ENCODE peak calls at places on chromosome 6, in eight cellular contexts. D, M, L, Z, X, V, P and H are unnamed samples.

GRCh38 chr6:11324453-11325023 is 92.1 kb upstream of the NEDD9 start:
- DNase-seq in L (no peak), D (no peak), M (no peak), Z (no peak), V (no peak), X (peak), P (no peak), H (no peak)

GRCh38 chr6:37705239-37706051 is 7.8 kb upstream of the MDGA1 start:
- DNase-seq in L (peak), P (peak), Z (peak), M (peak), V (peak), D (peak), X (peak), H (peak)

GRCh38 chr6:68572525-68572924 is 62.6 kb upstream of the ADGRB3 start:
- DNase-seq in X (peak), P (no peak), Z (peak), V (no peak), D (no peak), L (no peak), M (no peak), H (peak)

GRCh38 chr6:38305995-38306681 is 333.6 kb downstream of the BTBD9 start:
- DNase-seq in Z (no peak), M (no peak), X (no peak), L (no peak), D (no peak), V (no peak), P (no peak), H (no peak)

GRCh38 chr6:150573041-150573681 is 26.5 kb upstream of the PLEKHG1 start:
- DNase-seq in P (no peak), X (no peak), Z (no peak), D (no peak), L (no peak), M (no peak), V (no peak), H (no peak)

GRCh38 chr6:147826698-147827097 is 318.2 kb downstream of the SAMD5 start:
- DNase-seq in P (no peak), M (no peak), X (no peak), V (no peak), L (no peak), Z (no peak), D (no peak), H (no peak)

GRCh38 chr6:52384145-52384766 is 22.3 kb downstream of the PAQR8 start:
- DNase-seq in M (no peak), X (no peak), D (no peak), Z (no peak), L (no peak), V (no peak), P (no peak), H (no peak)

GRCh38 chr6:47788498-47788884 is 6.7 kb downstream of the OPN5 start:
- DNase-seq in X (no peak), M (no peak), V (no peak), L (no peak), P (no peak), Z (no peak), D (no peak), H (peak)

GRCh38 chr6:37134622-37135191 is 35.2 kb upstream of the PIM1 start:
- DNase-seq in P (peak), Z (no peak), V (peak), D (peak), X (peak), M (no peak), L (no peak), H (peak)

GRCh38 chr6:3741477-3741871 is 10.0 kb downstream of the PXDC1 start:
- DNase-seq in Z (no peak), L (no peak), D (no peak), P (no peak), X (no peak), V (no peak), M (no peak), H (no peak)

GRCh38 chr6:32774428-32774827 is 11.1 kb upstream of the HLA-DQB2 start:
- DNase-seq in L (no peak), V (no peak), Z (no peak), M (no peak), D (no peak), X (no peak), P (no peak), H (no peak)

GRCh38 chr6:125346143-125346925 is 44.6 kb upstream of the HDDC2 start:
- DNase-seq in L (no peak), P (no peak), Z (no peak), X (peak), D (no peak), V (no peak), M (no peak), H (peak)

GRCh38 chr6:125679128-125679527 is 70.3 kb upstream of the HEY2 start:
- DNase-seq in D (no peak), V (no peak), L (no peak), Z (no peak), P (no peak), M (no peak), X (no peak), H (no peak)

GRCh38 chr6:9638861-9639260 is 776.0 kb downstream of the TFAP2A start:
- DNase-seq in Z (no peak), D (no peak), X (no peak), V (no peak), P (no peak), M (no peak), L (no peak), H (no peak)

GRCh38 chr6:43476744-43477143 is 626 bp upstream of the TJAP1 start:
- DNase-seq in Z (no peak), M (no peak), V (no peak), P (no peak), X (no peak), L (no peak), D (no peak), H (no peak)

GRCh38 chr6:7703148-7703680 is 22.7 kb upstream of the BMP6 start:
- DNase-seq in X (no peak), Z (no peak), P (no peak), D (no peak), M (no peak), L (no peak), V (no peak), H (no peak)

GRCh38 chr6:41779336-41779735 is 364 bp downstream of the FRS3 start:
- DNase-seq in V (no peak), Z (no peak), L (no peak), M (no peak), D (no peak), P (no peak), X (no peak), H (no peak)

GRCh38 chr6:53302678-53303360 is 45.9 kb downstream of the ELOVL5 start:
- DNase-seq in D (no peak), X (peak), Z (no peak), M (no peak), L (no peak), V (no peak), P (peak), H (peak)

GRCh38 chr6:168088161-168089106 is 9.4 kb upstream of the FRMD1 start:
- DNase-seq in D (no peak), M (no peak), Z (peak), V (peak), X (peak), P (peak), L (no peak), H (no peak)

GRCh38 chr6:89048985-89049384 is 31.6 kb upstream of the PNRC1 start:
- DNase-seq in M (no peak), Z (no peak), D (no peak), X (no peak), P (peak), L (no peak), V (no peak), H (peak)

GRCh38 chr6:73969982-73970960 is 274.3 kb downstream of the CD109 start:
- DNase-seq in X (peak), V (no peak), L (no peak), Z (no peak), D (no peak), P (peak), M (no peak), H (peak)

GRCh38 chr6:56009620-56010019 is 134.2 kb upstream of the BMP5 start:
- DNase-seq in X (no peak), L (no peak), P (peak), M (no peak), Z (no peak), V (no peak), D (no peak), H (no peak)

GRCh38 chr6:8530775-8531435 is 95.6 kb upstream of the SLC35B3 start:
- DNase-seq in X (no peak), P (no peak), D (no peak), M (no peak), Z (no peak), V (no peak), L (no peak), H (no peak)

GRCh38 chr6:112017169-112017568 is 36.7 kb upstream of the CCN6 start:
- DNase-seq in M (no peak), L (no peak), P (no peak), D (no peak), X (no peak), Z (no peak), V (no peak), H (no peak)

GRCh38 chr6:90406142-90406794 is 109.6 kb upstream of the BACH2 start:
- DNase-seq in P (peak), V (no peak), Z (no peak), M (no peak), L (no peak), D (no peak), X (peak), H (no peak)

GRCh38 chr6:42419490-42420280 is 32.0 kb downstream of the TRERF1 start:
- DNase-seq in P (no peak), M (no peak), D (no peak), V (no peak), X (no peak), L (no peak), Z (no peak), H (no peak)

GRCh38 chr6:105803439-105803838 is 282.7 kb upstream of the PRDM1 start:
- DNase-seq in V (no peak), L (no peak), X (peak), Z (no peak), M (no peak), D (no peak), P (peak), H (peak)

GRCh38 chr6:3309391-3310050 is 50.8 kb downstream of the PSMG4 start:
- DNase-seq in V (no peak), Z (no peak), M (no peak), X (no peak), L (no peak), D (no peak), P (no peak), H (no peak)

GRCh38 chr6:97440590-97441176 is 157.7 kb upstream of the MMS22L start:
- DNase-seq in X (peak), V (no peak), D (no peak), Z (peak), M (no peak), P (peak), L (no peak), H (peak)
- TF ChIP-seq CTCF in X (peak), V (no peak), D (peak), Z (peak), M (no peak), P (peak), L (no peak), H (peak)

GRCh38 chr6:109299695-109300564 is 82.3 kb downstream of the CD164 start:
- DNase-seq in P (no peak), X (no peak), V (peak), M (no peak), L (no peak), D (no peak), Z (no peak), H (no peak)
- TF ChIP-seq CTCF in P (no peak), X (no peak), V (no peak), M (no peak), L (no peak), D (no peak), Z (no peak), H (no peak)

GRCh38 chr6:12479451-12479850 is 189.3 kb downstream of the EDN1 start:
- DNase-seq in M (no peak), L (no peak), X (no peak), Z (no peak), P (no peak), D (no peak), V (no peak), H (no peak)

GRCh38 chr6:12480379-12480778 is 190.2 kb downstream of the EDN1 start:
- DNase-seq in L (no peak), Z (no peak), P (no peak), X (no peak), D (no peak), V (no peak), M (no peak), H (no peak)

GRCh38 chr6:12477616-12478015 is 187.5 kb downstream of the EDN1 start:
- DNase-seq in P (no peak), L (no peak), V (no peak), M (no peak), D (no peak), Z (no peak), X (no peak), H (no peak)

GRCh38 chr6:12481292-12481691 is 191.1 kb downstream of the EDN1 start:
- DNase-seq in V (no peak), M (no peak), D (no peak), X (no peak), P (no peak), L (no peak), Z (no peak), H (no peak)

DNA sequence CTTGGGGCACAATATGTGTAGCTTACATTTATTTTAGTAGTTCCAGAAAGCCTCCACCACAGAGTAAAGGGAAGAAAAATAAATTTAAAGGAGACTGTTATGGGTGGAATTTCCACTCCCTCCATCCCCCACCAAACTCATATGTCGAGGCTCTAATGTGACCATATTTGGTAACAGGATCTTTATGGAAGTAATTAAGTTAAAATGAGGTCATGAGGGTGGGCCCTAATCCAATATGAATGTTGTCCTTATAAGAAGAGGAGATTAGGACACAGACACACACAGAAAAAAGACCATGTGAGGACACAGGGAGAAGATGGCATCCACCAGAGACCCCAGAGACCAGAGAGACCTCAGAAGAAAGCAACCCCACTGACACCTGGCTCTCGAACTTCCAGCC is 189.7 kb downstream of the EDN1 start:
- DNase-seq in X (no peak), P (peak), L (no peak), V (no peak), M (no peak), Z (no peak), D (no peak), H (peak)
- TF ChIP-seq CTCF in X (no peak), P (no peak), L (no peak), V (no peak), M (no peak), Z (no peak), D (no peak), H (no peak)

GRCh38 chr6:165777680-165778079 is 114.6 kb upstream of the PDE10A start:
- DNase-seq in M (no peak), Z (no peak), L (no peak), P (no peak), D (no peak), X (no peak), V (no peak), H (no peak)
- TF ChIP-seq CTCF in M (no peak), Z (peak), L (no peak), P (no peak), D (no peak), X (peak), V (no peak), H (no peak)